ENCODE peak calls at places on chromosomes 4 and X, in five cellular contexts. N is amniotic epithelial cell, U is ureter, T is activated T-helper 1 cell treated with Interleukin-2 at 50 U/mL for 16 hours, L is SK-N-MC. R is an unnamed sample.

GRCh38 chrX:115650916-115651315 is 89.9 kb downstream of the PLS3 start:
- DNase-seq in U (no peak), L (no peak), N (peak; percentile 26), T (no peak), R (no peak)

GRCh38 chr4:122819708-122820449 is 6.8 kb upstream of the FGF2 start:
- DNase-seq in U (no peak), L (no peak), T (no peak), N (peak; percentile 58), R (no peak)

GRCh38 chrX:48531359-48531954 is 8.1 kb upstream of the TBC1D25 start:
- DNase-seq in L (no peak), N (peak; percentile 82), T (no peak), U (no peak), R (no peak)

GRCh38 chr4:140239311-140239710 is 85.3 kb upstream of the MAML3 start:
- DNase-seq in N (no peak), T (no peak), U (no peak), L (no peak), R (no peak)

GRCh38 chr4:6345866-6346265 is 76.2 kb downstream of the WFS1 start:
- DNase-seq in U (no peak), N (no peak), L (no peak), T (no peak), R (no peak)

GRCh38 chrX:24100713-24101112 is 46.0 kb downstream of the EIF2S3 start:
- DNase-seq in N (peak; percentile 83), L (no peak), T (no peak), U (no peak), R (no peak)

GRCh38 chrX:9064694-9065093 is 30.8 kb upstream of the FAM9B start:
- DNase-seq in U (no peak), L (no peak), N (no peak), T (no peak), R (no peak)

GRCh38 chr4:185390941-185391340 is 4.8 kb downstream of the LRP2BP start:
- DNase-seq in L (no peak), N (no peak), T (no peak), U (no peak), R (no peak)

GRCh38 chrX:39953879-39954278 is 143.9 kb downstream of the BCOR start:
- DNase-seq in N (peak; percentile 53), U (peak; percentile 83), T (no peak), L (no peak), R (no peak)

GRCh38 chrX:65463550-65463949 is 71.0 kb downstream of the LAS1L start:
- DNase-seq in U (no peak), N (peak; percentile 18), L (no peak), T (no peak), R (no peak)

GRCh38 chrX:53441531-53442321 is 7.6 kb upstream of the HSD17B10 start:
- DNase-seq in L (no peak), N (peak; percentile 50), T (peak; percentile 59), U (peak; percentile 65), R (peak; percentile 84)

GRCh38 chrX:150546711-150547153 is 21.7 kb upstream of the MTM1 start:
- DNase-seq in T (no peak), U (no peak), L (no peak), N (no peak), R (no peak)

GRCh38 chrX:95057341-95057740 is 1383.3 kb downstream of the FAM133A start:
- DNase-seq in N (no peak), L (no peak), U (no peak), T (no peak), R (no peak)

GRCh38 chr4:152935661-152936445 is at the start of gene FHDC1:
- DNase-seq in T (no peak), L (no peak), N (no peak), U (peak; percentile 70), R (peak; percentile 78)

GRCh38 chrX:51878056-51878455 is 15.4 kb upstream of the MAGED1 start:
- DNase-seq in U (no peak), T (no peak), N (peak; percentile 66), L (no peak), R (no peak)

GRCh38 chr4:89110986-89111832 is at the start of gene TIGD2:
- DNase-seq in U (peak; percentile 89), T (peak; percentile 84), N (peak; percentile 76), L (no peak), R (peak; percentile 87)

GRCh38 chrX:31652651-31653050 is 580.8 kb upstream of the FTHL17 start:
- DNase-seq in N (no peak), T (no peak), L (no peak), U (no peak), R (no peak)

GRCh38 chr4:6794189-6794588 is 11.7 kb downstream of the KIAA0232 start:
- DNase-seq in T (no peak), N (no peak), U (no peak), L (no peak), R (no peak)

GRCh38 chr4:110480031-110480549 is 4.1 kb downstream of the ENPEP start:
- DNase-seq in T (no peak), U (no peak), N (peak; percentile 84), L (no peak), R (no peak)

GRCh38 chrX:66002832-66003680 is 36.8 kb downstream of the VSIG4 start:
- DNase-seq in N (no peak), U (no peak), L (no peak), T (no peak), R (no peak)

GRCh38 chr4:52076731-52077130 is 25.6 kb downstream of the SPATA18 start:
- DNase-seq in L (no peak), U (no peak), T (no peak), N (no peak), R (peak; percentile 69)

GRCh38 chr4:98919996-98920395 is 8.9 kb downstream of the EIF4E start:
- DNase-seq in U (no peak), L (no peak), T (no peak), N (peak; percentile 68), R (no peak)

GRCh38 chr4:137408527-137409177 is 123.6 kb downstream of the PCDH18 start:
- DNase-seq in U (no peak), N (no peak), L (no peak), T (no peak), R (no peak)

GRCh38 chr4:95638920-95639501 is 90.2 kb upstream of the UNC5C start:
- DNase-seq in N (peak; percentile 58), T (no peak), L (no peak), U (no peak), R (no peak)

R was measured in type B pancreatic cell.